ENCODE peak calls at places on chromosomes 3 and 15, in five cellular contexts. F is GM10248, A is nucleus accumbens, Z is GM12865, D is SIG-M5. H is an unnamed sample.

GRCh38 chr15:85828026-85828597 is 33.4 kb upstream of the KLHL25 start:
- DNase-seq in F (no peak), A (no peak), Z (no peak), D (no peak), H (no peak)

GRCh38 chr3:134928392-134928791 is 133.3 kb downstream of the EPHB1 start:
- DNase-seq in F (no peak), A (no peak), Z (no peak), D (no peak), H (no peak)

GRCh38 chr3:47250309-47251060 is 32.1 kb downstream of the KIF9 start:
- DNase-seq in F (peak), A (no peak), Z (peak), D (no peak), H (no peak)

GRCh38 chr15:62248277-62248974 is 83.3 kb upstream of the C2CD4B start:
- DNase-seq in F (no peak), A (no peak), Z (no peak), D (no peak), H (no peak)

GRCh38 chr3:107512108-107512507 is 10.7 kb upstream of the BBX start:
- DNase-seq in F (no peak), A (no peak), Z (no peak), D (no peak), H (no peak)

GRCh38 chr15:44028349-44028748 is 166.7 kb downstream of the FRMD5 start:
- DNase-seq in F (no peak), A (no peak), Z (no peak), D (no peak), H (no peak)

GRCh38 chr3:188026191-188026968 is 127.6 kb upstream of the LPP start:
- DNase-seq in F (no peak), A (no peak), Z (no peak), D (no peak), H (no peak)

GRCh38 chr3:139123377-139124095 is 78.8 kb upstream of the PRR23C start:
- DNase-seq in F (no peak), A (no peak), Z (no peak), D (no peak), H (no peak)

H was measured in naive thymus-derived CD8-positive, alpha-beta T cell.